ENCODE peak calls at places on chromosome 3, in four cellular contexts. T, R, E and N are unnamed samples.

GRCh38 chr3:133393204-133393603 is 6.7 kb upstream of the BFSP2 start:
- DNase-seq in T (no peak), R (peak), E (no peak), N (no peak)

GRCh38 chr3:146577662-146578061 is 27.5 kb downstream of the PLSCR5 start:
- DNase-seq in T (peak), R (peak), E (peak), N (peak)

GRCh38 chr3:85164446-85164845 is 205.7 kb downstream of the CADM2 start:
- DNase-seq in T (no peak), R (no peak), E (no peak), N (no peak)

GRCh38 chr3:141878326-141878725 is 1.9 kb downstream of the ATP1B3 start:
- DNase-seq in T (no peak), R (peak), E (no peak), N (no peak)

GRCh38 chr3:51974963-51975856 is at the start of gene ABHD14A:
- DNase-seq in T (peak), R (peak), E (peak), N (no peak)

GRCh38 chr3:31704651-31705179 is 172.0 kb downstream of the STT3B start:
- DNase-seq in T (no peak), R (peak), E (peak), N (peak)

GRCh38 chr3:55519016-55519415 is 31.9 kb upstream of the WNT5A start:
- DNase-seq in T (no peak), R (peak), E (no peak), N (no peak)

GRCh38 chr3:185813691-185814215 is 11.1 kb downstream of the IGF2BP2 start:
- DNase-seq in T (no peak), R (peak), E (peak), N (peak)

GRCh38 chr3:17398959-17399551 is 343.4 kb downstream of the TBC1D5 start:
- DNase-seq in T (no peak), R (no peak), E (no peak), N (no peak)

GRCh38 chr3:52392216-52392930 is 52.5 kb downstream of the SEMA3G start:
- DNase-seq in T (no peak), R (no peak), E (no peak), N (no peak)

GRCh38 chr3:52428151-52429005 is 16.5 kb downstream of the SEMA3G start:
- DNase-seq in T (peak), R (peak), E (peak), N (peak)

GRCh38 chr3:32880225-32880624 is 62.4 kb downstream of the TRIM71 start:
- DNase-seq in T (no peak), R (no peak), E (peak), N (no peak)

GRCh38 chr3:129226374-129226773 is 23.0 kb upstream of the COPG1 start:
- DNase-seq in T (peak), R (peak), E (peak), N (peak)

GRCh38 chr3:41866298-41866697 is 95.6 kb downstream of the ULK4 start:
- DNase-seq in T (no peak), R (no peak), E (no peak), N (no peak)

GRCh38 chr3:37346227-37347005 is 172.0 kb upstream of the LRRFIP2 start:
- DNase-seq in T (no peak), R (no peak), E (no peak), N (no peak)

GRCh38 chr3:193637831-193638230 is 44.8 kb downstream of the OPA1 start:
- DNase-seq in T (no peak), R (no peak), E (no peak), N (no peak)

GRCh38 chr3:39882111-39882510 is 72.7 kb downstream of the MYRIP start:
- DNase-seq in T (no peak), R (no peak), E (no peak), N (no peak)

GRCh38 chr3:72255736-72256559 is 471.0 kb upstream of the PROK2 start:
- DNase-seq in T (peak), R (peak), E (no peak), N (no peak)

GRCh38 chr3:134060561-134061385 is 31.0 kb upstream of the SLCO2A1 start:
- DNase-seq in T (no peak), R (no peak), E (no peak), N (no peak)

GRCh38 chr3:89395441-89395840 is 288.0 kb downstream of the EPHA3 start:
- DNase-seq in T (no peak), R (no peak), E (no peak), N (no peak)

GRCh38 chr3:182357928-182358327 is 435.4 kb upstream of the ATP11B start:
- DNase-seq in T (no peak), R (no peak), E (no peak), N (no peak)

GRCh38 chr3:186717039-186717457 is at the start of gene KNG1:
- DNase-seq in T (no peak), R (no peak), E (no peak), N (no peak)

GRCh38 chr3:120348065-120348980 is 831 bp downstream of the LRRC58 start:
- DNase-seq in T (peak), R (peak), E (no peak), N (no peak)

GRCh38 chr3:165185707-165186327 is 10.4 kb downstream of the SLITRK3 start:
- DNase-seq in T (no peak), R (peak), E (peak), N (peak)

GRCh38 chr3:169992781-169993180 is 26.2 kb downstream of the SEC62 start:
- DNase-seq in T (no peak), R (no peak), E (no peak), N (no peak)

GRCh38 chr3:152139651-152140050 is 129.1 kb upstream of the MBNL1 start:
- DNase-seq in T (no peak), R (no peak), E (no peak), N (no peak)

GRCh38 chr3:95424296-95424695 is 1361.4 kb downstream of the NSUN3 start:
- DNase-seq in T (no peak), R (peak), E (no peak), N (no peak)

GRCh38 chr3:191330309-191330712 is at the start of gene UTS2B:
- DNase-seq in T (no peak), R (peak), E (peak), N (peak)

GRCh38 chr3:195249858-195250464 is 21.0 kb downstream of the XXYLT1 start:
- DNase-seq in T (no peak), R (no peak), E (no peak), N (no peak)

GRCh38 chr3:95401693-95402092 is 1338.8 kb downstream of the NSUN3 start:
- DNase-seq in T (no peak), R (no peak), E (no peak), N (no peak)

GRCh38 chr3:25661694-25662455 is 2.8 kb downstream of the TOP2B start:
- DNase-seq in T (no peak), R (no peak), E (no peak), N (no peak)